ENCODE peak calls at places on chromosomes 1 and 21, in eight cellular contexts. X is AG09309, F is A172, V is hippocampal formation, H is M059J, I is thoracic aorta, N is psoas muscle, Y is KBM-7. L is an unnamed sample.

GRCh38 chr1:18949689-18950414 is 6.6 kb downstream of the IFFO2 start:
- DNase-seq in X (no peak), F (peak; percentile 45), V (peak; percentile 72), H (peak; percentile 47), I (no peak), N (peak; percentile 66), Y (peak; percentile 48), L (no peak)

GRCh38 chr1:166903232-166903631 is 27.2 kb upstream of the TADA1 start:
- DNase-seq in X (no peak), F (no peak), V (no peak), H (no peak), I (no peak), N (no peak), Y (peak; percentile 25), L (no peak)

GRCh38 chr1:163673756-163674155 is 352.0 kb downstream of the NUF2 start:
- DNase-seq in X (peak; percentile 32), F (no peak), V (no peak), H (no peak), I (no peak), N (no peak), Y (no peak), L (no peak)

GRCh38 chr21:32348604-32349332 is 44.0 kb downstream of the URB1 start:
- DNase-seq in X (no peak), F (no peak), V (no peak), H (no peak), I (no peak), N (no peak), Y (no peak), L (peak; percentile 68)

GRCh38 chr1:20735581-20736111 is 3.1 kb upstream of the SH2D5 start:
- DNase-seq in X (no peak), F (no peak), V (no peak), H (peak; percentile 15), I (no peak), N (no peak), Y (no peak), L (peak; percentile 52)

GRCh38 chr1:172335377-172335776 is 85.1 kb upstream of the C1orf105 start:
- DNase-seq in X (no peak), F (no peak), V (no peak), H (no peak), I (no peak), N (no peak), Y (no peak), L (no peak)

GRCh38 chr1:206030714-206031113 is 7.0 kb upstream of the CTSE start:
- DNase-seq in X (peak; percentile 29), F (peak; percentile 82), V (peak; percentile 43), H (peak; percentile 74), I (no peak), N (no peak), Y (peak; percentile 87), L (peak; percentile 51)

GRCh38 chr1:221840511-221841243 is 98.8 kb upstream of the DUSP10 start:
- DNase-seq in X (no peak), F (peak; percentile 44), V (no peak), H (peak; percentile 32), I (no peak), N (peak; percentile 84), Y (no peak), L (no peak)

GRCh38 chr1:205571747-205572146 is 60.1 kb downstream of the ELK4 start:
- DNase-seq in X (no peak), F (no peak), V (no peak), H (no peak), I (no peak), N (no peak), Y (no peak), L (no peak)

GRCh38 chr1:165228676-165229075 is 127.8 kb downstream of the LMX1A start:
- DNase-seq in X (no peak), F (no peak), V (no peak), H (no peak), I (no peak), N (no peak), Y (peak; percentile 1), L (no peak)

GRCh38 chr1:156508955-156509234 is 8.3 kb upstream of the MEF2D start:
- DNase-seq in X (no peak), F (no peak), V (no peak), H (no peak), I (no peak), N (peak; percentile 87), Y (no peak), L (no peak)

GRCh38 chr1:31805318-31805717 is 10.5 kb downstream of the SPOCD1 start:
- DNase-seq in X (no peak), F (no peak), V (no peak), H (no peak), I (no peak), N (no peak), Y (no peak), L (no peak)

GRCh38 chr1:150168960-150169565 is 19.3 kb downstream of the PLEKHO1 start:
- DNase-seq in X (no peak), F (peak; percentile 79), V (peak; percentile 24), H (peak; percentile 64), I (no peak), N (peak; percentile 79), Y (peak; percentile 68), L (peak; percentile 70)

GRCh38 chr21:38735807-38736206 is 69.9 kb upstream of the ETS2 start:
- DNase-seq in X (no peak), F (no peak), V (no peak), H (no peak), I (no peak), N (no peak), Y (no peak), L (no peak)

GRCh38 chr1:241424480-241424971 is 67.5 kb upstream of the RGS7 start:
- DNase-seq in X (no peak), F (no peak), V (no peak), H (no peak), I (no peak), N (no peak), Y (no peak), L (no peak)